ENCODE peak calls at places on chromosomes 5 and 9, in four cellular contexts. S is kidney glomerular epithelial cell, A is EH, M is cardiac fibroblast. Q is an unnamed sample.

GRCh38 chr5:87126869-87127268 is 140.8 kb upstream of the RASA1 start:
- DNase-seq in S (no peak), A (no peak), M (no peak), Q (no peak)

GRCh38 chr5:63959177-63959982 is 2.9 kb downstream of the HTR1A start:
- DNase-seq in S (no peak), A (no peak), M (no peak), Q (no peak)

GRCh38 chr9:129981180-129981907 is 61.6 kb downstream of the FNBP1 start:
- DNase-seq in S (peak), A (no peak), M (peak), Q (no peak)

GRCh38 chr5:9437741-9438240 is 108.1 kb downstream of the SEMA5A start:
- DNase-seq in S (no peak), A (peak), M (peak), Q (no peak)

GRCh38 chr5:96788112-96788749 is 19.5 kb downstream of the ERAP1 start:
- DNase-seq in S (peak), A (no peak), M (peak), Q (no peak)

GRCh38 chr9:129611302-129611800 is 9.6 kb downstream of the C9orf50 start:
- DNase-seq in S (no peak), A (no peak), M (no peak), Q (no peak)

GRCh38 chr5:139655727-139656271 is 7.7 kb downstream of the CXXC5 start:
- DNase-seq in S (no peak), A (peak), M (peak), Q (no peak)

GRCh38 chr5:142618125-142618524 is 67.8 kb downstream of the FGF1 start:
- DNase-seq in S (peak), A (peak), M (peak), Q (peak)

GRCh38 chr5:141701341-141702119 is 19.5 kb upstream of the ARAP3 start:
- DNase-seq in S (no peak), A (no peak), M (no peak), Q (no peak)

GRCh38 chr5:136382791-136383190 is 17.4 kb upstream of the TRPC7 start:
- DNase-seq in S (no peak), A (no peak), M (no peak), Q (no peak)

GRCh38 chr9:126171641-126172040 is 155.0 kb upstream of the MVB12B start:
- DNase-seq in S (no peak), A (no peak), M (no peak), Q (no peak)

GRCh38 chr9:131641618-131642495 is 96.5 kb downstream of the PRRT1B start:
- DNase-seq in S (no peak), A (peak), M (peak), Q (no peak)

GRCh38 chr9:6924988-6925563 is 167.3 kb downstream of the KDM4C start:
- DNase-seq in S (no peak), A (no peak), M (no peak), Q (no peak)

GRCh38 chr5:152329896-152330295 is 75.2 kb downstream of the NMUR2 start:
- DNase-seq in S (no peak), A (no peak), M (no peak), Q (no peak)

Q was measured in activated CD8-positive, alpha-beta T cell treated with anti-CD3 and anti-CD28 coated beads, Interleukin-2, amount 10 ng/mL, durations not matched to agents 7 days and 5 days.